ENCODE peak calls at places on chromosomes 13 and 19, in six cellular contexts. N is T follicular helper cell, O is AG08395, K is islet precursor cell, U is dermis blood vessel endothelial cell, I is uterus. W is an unnamed sample.

GRCh38 chr19:2302319-2303208 is 5.4 kb downstream of the LINGO3 start:
- DNase-seq in N (no peak), O (peak), K (no peak), U (peak), I (no peak), W (no peak)

GRCh38 chr19:41862445-41862986 is 2.5 kb downstream of the RPS19 start:
- DNase-seq in N (no peak), O (no peak), K (no peak), U (no peak), I (no peak), W (no peak)

GRCh38 chr19:40663712-40664692 is 26.4 kb downstream of the NUMBL start:
- DNase-seq in N (no peak), O (no peak), K (peak), U (peak), I (peak), W (no peak)

GRCh38 chr13:102220681-102221228 is 181.1 kb downstream of the FGF14 start:
- DNase-seq in N (no peak), O (no peak), K (no peak), U (no peak), I (no peak), W (no peak)

GRCh38 chr19:6048348-6048747 is 62.0 kb downstream of the RFX2 start:
- DNase-seq in N (no peak), O (no peak), K (no peak), U (no peak), I (no peak), W (no peak)

GRCh38 chr19:54677217-54677616 is 14.4 kb downstream of the LILRB4 start:
- DNase-seq in N (no peak), O (no peak), K (no peak), U (no peak), I (no peak), W (no peak)

GRCh38 chr13:40389081-40389641 is 277.3 kb downstream of the FOXO1 start:
- DNase-seq in N (peak), O (no peak), K (no peak), U (no peak), I (no peak), W (no peak)

GRCh38 chr13:102399791-102400618 is 1.8 kb downstream of the FGF14 start:
- DNase-seq in N (no peak), O (peak), K (peak), U (no peak), I (no peak), W (no peak)

GRCh38 chr13:90447735-90448103 is 899.8 kb upstream of the MIR17HG start:
- DNase-seq in N (no peak), O (peak), K (no peak), U (peak), I (no peak), W (no peak)

GRCh38 chr19:56748443-56748842 is 76.9 kb upstream of the ZNF835 start:
- DNase-seq in N (no peak), O (no peak), K (no peak), U (peak), I (peak), W (no peak)

GRCh38 chr19:887072-887471 is 5.9 kb downstream of the MED16 start:
- DNase-seq in N (no peak), O (peak), K (peak), U (peak), I (no peak), W (no peak)

GRCh38 chr19:5480427-5480836 is 25.2 kb downstream of the ZNRF4 start:
- DNase-seq in N (peak), O (peak), K (no peak), U (peak), I (no peak), W (no peak)